ENCODE peak calls at places on chromosomes 16 and 17, in five cellular contexts. V, H, A, B and Z are unnamed samples.
A peak's percentile ranks its signal among the peaks of the same experiment; 100 is the strongest.

GRCh38 chr16:87337247-87337646 is 20.1 kb upstream of the C16orf95 start:
- DNase-seq in V (peak; percentile 19), H (no peak), A (no peak), B (no peak), Z (no peak)

GRCh38 chr16:53358884-53359283 is 75.4 kb upstream of the RBL2 start:
- DNase-seq in V (no peak), H (no peak), A (no peak), B (no peak), Z (no peak)

GRCh38 chr16:3490911-3491629 is 4.2 kb downstream of the C16orf90 start:
- DNase-seq in V (peak; percentile 22), H (no peak), A (no peak), B (peak; percentile 6), Z (no peak)

GRCh38 chr16:68676113-68676860 is 31.2 kb downstream of the CDH3 start:
- DNase-seq in V (no peak), H (no peak), A (no peak), B (no peak), Z (no peak)

GRCh38 chr17:40107266-40107980 is 7.0 kb upstream of the NR1D1 start:
- DNase-seq in V (peak; percentile 25), H (peak; percentile 68), A (peak; percentile 50), B (no peak), Z (no peak)

GRCh38 chr16:81496742-81497141 is 52.1 kb downstream of the CMIP start:
- DNase-seq in V (no peak), H (no peak), A (no peak), B (no peak), Z (no peak)

GRCh38 chr16:2753523-2754020 is 1.1 kb downstream of the SRRM2 start:
- DNase-seq in V (no peak), H (no peak), A (no peak), B (no peak), Z (no peak)

GRCh38 chr17:60401819-60402218 is 9.9 kb upstream of the USP32 start:
- DNase-seq in V (no peak), H (no peak), A (no peak), B (no peak), Z (no peak)

GRCh38 chr16:79949417-79949816 is 348.9 kb upstream of the MAF start:
- DNase-seq in V (no peak), H (no peak), A (no peak), B (no peak), Z (no peak)

GRCh38 chr16:58243528-58244004 is 45.7 kb upstream of the CSNK2A2 start:
- DNase-seq in V (no peak), H (no peak), A (peak; percentile 59), B (no peak), Z (no peak)

GRCh38 chr17:17416007-17416399 is 60.8 kb upstream of the MED9 start:
- DNase-seq in V (no peak), H (peak; percentile 32), A (peak; percentile 50), B (peak; percentile 33), Z (peak; percentile 93)

GRCh38 chr17:41711669-41712400 is at the start of gene GAST:
- DNase-seq in V (no peak), H (no peak), A (no peak), B (no peak), Z (no peak)

GRCh38 chr17:19718613-19719364 is 2.4 kb upstream of the SLC47A2 start:
- DNase-seq in V (no peak), H (no peak), A (peak; percentile 40), B (no peak), Z (no peak)

GRCh38 chr16:20309786-20310185 is 17.5 kb downstream of the GP2 start:
- DNase-seq in V (no peak), H (no peak), A (peak; percentile 90), B (no peak), Z (no peak)

GRCh38 chr17:39212200-39212810 is 12.2 kb downstream of the RPL19 start:
- DNase-seq in V (no peak), H (no peak), A (no peak), B (no peak), Z (no peak)

GRCh38 chr17:58313815-58314705 is 14.5 kb downstream of the TSPOAP1 start:
- DNase-seq in V (no peak), H (no peak), A (no peak), B (no peak), Z (no peak)

GRCh38 chr16:4607841-4608703 is 6.6 kb downstream of the UBALD1 start:
- DNase-seq in V (no peak), H (no peak), A (no peak), B (no peak), Z (no peak)

GRCh38 chr16:83205896-83206295 is 579.1 kb downstream of the CDH13 start:
- DNase-seq in V (no peak), H (no peak), A (no peak), B (no peak), Z (no peak)

GRCh38 chr16:35687071-35687470 is 2227.7 kb downstream of the TP53TG3F start:
- DNase-seq in V (no peak), H (no peak), A (no peak), B (no peak), Z (no peak)